ENCODE peak calls at places on chromosomes 6 and 20, in seven cellular contexts. I is HCT116, U is K562, E is HepG2, W is GM12878, J is SK-N-SH, O is H1. M is an unnamed sample.

GRCh38 chr6:139766796-139767195 is 392.3 kb upstream of the CITED2 start:
- DNase-seq in I (no peak), U (no peak), E (no peak), W (no peak), J (no peak), O (no peak), M (no peak)

GRCh38 chr6:90087103-90087833 is 193.0 kb downstream of the GJA10 start:
- DNase-seq in I (no peak), U (no peak), E (no peak), W (no peak), J (no peak), O (no peak), M (no peak)

GRCh38 chr6:138971601-138972000 is 16.5 kb downstream of the REPS1 start:
- DNase-seq in I (no peak), U (no peak), E (no peak), W (no peak), J (no peak), O (no peak), M (no peak)

GRCh38 chr6:50822078-50822476 is 3.4 kb downstream of the TFAP2B start:
- DNase-seq in I (no peak), U (no peak), E (no peak), W (no peak), J (no peak), O (no peak), M (no peak)

GRCh38 chr6:125974214-125974866 is 12.0 kb upstream of the TRMT11 start:
- DNase-seq in I (peak; percentile 46), U (peak; percentile 64), E (peak; percentile 56), W (no peak), J (peak; percentile 34), O (no peak), M (no peak)

GRCh38 chr20:38094373-38094775 is 60.8 kb downstream of the RPRD1B start:
- DNase-seq in I (no peak), U (peak; percentile 78), E (peak; percentile 52), W (peak; percentile 73), J (no peak), O (no peak), M (no peak)

GRCh38 chr6:31042801-31043200 is 32.5 kb downstream of the MUC22 start:
- DNase-seq in I (peak; percentile 74), U (peak; percentile 75), E (peak; percentile 56), W (no peak), J (peak; percentile 29), O (peak; percentile 60), M (peak; percentile 64)

GRCh38 chr6:20827798-20828197 is 293.5 kb downstream of the CDKAL1 start:
- DNase-seq in I (no peak), U (no peak), E (no peak), W (no peak), J (no peak), O (no peak), M (no peak)

GRCh38 chr6:150098155-150098554 is 29.2 kb upstream of the ULBP3 start:
- DNase-seq in I (no peak), U (no peak), E (no peak), W (no peak), J (no peak), O (no peak), M (no peak)

GRCh38 chr6:72876256-72876655 is 254.4 kb downstream of the KCNQ5 start:
- DNase-seq in I (no peak), U (no peak), E (no peak), W (no peak), J (no peak), O (no peak), M (no peak)

GRCh38 chr6:14146459-14147096 is 29.0 kb downstream of the CD83 start:
- DNase-seq in I (no peak), U (no peak), E (no peak), W (no peak), J (no peak), O (no peak), M (no peak)

GRCh38 chr6:21046276-21046675 is 512.0 kb downstream of the CDKAL1 start:
- DNase-seq in I (no peak), U (no peak), E (peak; percentile 25), W (no peak), J (no peak), O (no peak), M (no peak)

GRCh38 chr6:81875776-81876293 is 123.4 kb upstream of the TENT5A start:
- DNase-seq in I (no peak), U (no peak), E (no peak), W (no peak), J (no peak), O (no peak), M (no peak)

GRCh38 chr6:146901940-146902816 is 302.0 kb upstream of the STXBP5 start:
- DNase-seq in I (no peak), U (peak; percentile 67), E (peak; percentile 10), W (no peak), J (no peak), O (no peak), M (peak; percentile 36)

GRCh38 chr6:112321882-112322508 is 25.1 kb upstream of the RFPL4B start:
- DNase-seq in I (no peak), U (no peak), E (no peak), W (no peak), J (no peak), O (no peak), M (no peak)

GRCh38 chr6:49713346-49713745 is at the start of gene CRISP2:
- DNase-seq in I (no peak), U (no peak), E (no peak), W (no peak), J (peak; percentile 1), O (no peak), M (no peak)

GRCh38 chr6:108736832-108737231 is 111.4 kb upstream of the ARMC2 start:
- DNase-seq in I (peak; percentile 78), U (peak; percentile 66), E (peak; percentile 27), W (no peak), J (no peak), O (no peak), M (no peak)

GRCh38 chr6:159044899-159045727 is at the start of gene TAGAP:
- DNase-seq in I (no peak), U (no peak), E (no peak), W (peak; percentile 63), J (peak; percentile 25), O (no peak), M (no peak)

GRCh38 chr6:148517518-148517917 is 174.9 kb downstream of the SASH1 start:
- DNase-seq in I (no peak), U (no peak), E (no peak), W (no peak), J (no peak), O (no peak), M (no peak)

GRCh38 chr6:148509789-148510581 is 167.3 kb downstream of the SASH1 start:
- DNase-seq in I (no peak), U (no peak), E (no peak), W (no peak), J (no peak), O (no peak), M (no peak)

GRCh38 chr6:148514091-148514850 is 171.6 kb downstream of the SASH1 start:
- DNase-seq in I (no peak), U (no peak), E (no peak), W (no peak), J (no peak), O (no peak), M (no peak)

GRCh38 chr6:148516116-148517016 is 173.7 kb downstream of the SASH1 start:
- DNase-seq in I (no peak), U (no peak), E (no peak), W (no peak), J (no peak), O (no peak), M (peak; percentile 2)

DNA sequence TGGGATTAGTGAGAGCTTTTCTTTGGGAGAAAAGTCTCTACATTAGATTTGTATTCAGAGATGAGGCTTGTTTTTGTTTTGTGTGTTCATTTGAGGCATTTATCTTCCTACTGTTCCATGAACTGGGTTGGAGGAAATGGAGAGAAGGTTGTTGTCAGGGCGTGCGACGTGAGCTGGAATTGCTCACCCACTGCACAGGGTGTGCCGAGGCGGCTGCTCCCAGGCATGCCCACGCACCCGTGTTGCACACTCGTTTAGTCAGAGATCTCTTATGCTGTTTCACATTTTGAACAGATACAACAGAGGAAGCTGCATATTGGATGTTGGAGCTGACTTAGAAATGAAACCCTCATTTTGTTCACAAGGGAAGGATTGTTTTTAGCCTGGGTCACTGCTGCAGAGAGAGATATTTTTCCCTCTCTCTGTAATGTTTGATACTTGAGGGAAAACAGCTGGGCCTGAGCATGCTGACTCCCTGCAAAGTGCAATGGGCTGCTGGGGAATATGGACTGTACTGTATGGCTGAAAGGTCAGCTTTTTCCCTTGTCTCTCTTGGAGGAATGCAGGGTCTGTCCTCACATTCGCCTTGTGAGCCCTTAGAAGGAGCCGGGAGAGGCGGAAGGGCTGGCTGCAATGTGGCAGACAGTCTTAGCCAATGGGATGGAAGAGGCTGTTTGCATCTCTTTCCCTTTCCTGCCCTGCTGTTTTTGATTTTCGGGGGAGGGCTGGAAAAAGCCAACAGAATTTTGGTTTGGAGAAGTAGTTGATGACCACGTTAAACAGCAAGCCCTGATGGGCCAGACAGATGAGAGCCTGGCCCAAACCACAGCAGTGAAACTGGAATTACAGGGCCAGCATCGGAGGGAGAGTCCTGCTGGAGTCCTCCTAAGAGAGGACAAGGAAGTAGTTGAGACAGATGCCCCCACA is 170.8 kb downstream of the SASH1 start:
- DNase-seq in I (no peak), U (no peak), E (no peak), W (no peak), J (no peak), O (no peak), M (no peak)
- TF ChIP-seq JUND in I (no peak), U (no peak), E (no peak), W (no peak), J (no peak), O (no peak), M (no peak)

GRCh38 chr20:9235518-9235917 is 166.6 kb downstream of the PLCB4 start:
- DNase-seq in I (no peak), U (no peak), E (no peak), W (no peak), J (no peak), O (no peak), M (no peak)
- TF ChIP-seq JUND in I (no peak), U (no peak), E (no peak), W (no peak), J (peak; percentile 80), O (no peak), M (no peak)

GRCh38 chr20:3661060-3661820 is 2.0 kb downstream of the GFRA4 start:
- DNase-seq in I (no peak), U (no peak), E (no peak), W (no peak), J (peak; percentile 50), O (no peak), M (no peak)

GRCh38 chr20:3663858-3664257 is 659 bp upstream of the GFRA4 start:
- DNase-seq in I (no peak), U (no peak), E (no peak), W (no peak), J (no peak), O (no peak), M (no peak)

GRCh38 chr20:3661836-3662665 is 1.1 kb downstream of the GFRA4 start:
- DNase-seq in I (no peak), U (no peak), E (no peak), W (no peak), J (no peak), O (no peak), M (no peak)

GRCh38 chr20:3660262-3661059 is 2.7 kb downstream of the GFRA4 start:
- DNase-seq in I (no peak), U (no peak), E (no peak), W (no peak), J (peak; percentile 53), O (no peak), M (no peak)

GRCh38 chr20:3663031-3663701 is at the start of gene GFRA4:
- DNase-seq in I (no peak), U (no peak), E (no peak), W (no peak), J (no peak), O (no peak), M (no peak)
- TF ChIP-seq JUND in I (no peak), U (no peak), E (no peak), W (no peak), J (no peak), O (no peak), M (no peak)

GRCh38 chr20:64242003-64242796 is 13.3 kb upstream of the PCMTD2 start:
- DNase-seq in I (no peak), U (no peak), E (no peak), W (no peak), J (no peak), O (no peak), M (no peak)
- TF ChIP-seq JUND in I (no peak), U (no peak), E (peak; percentile 19), W (no peak), J (no peak), O (no peak), M (no peak)